ENCODE peak calls at places on chromosomes 4 and X, in four cellular contexts. R, Z, H and S are unnamed samples.

GRCh38 chr4:110099638-110100037 is 98.8 kb downstream of the ELOVL6 start:
- DNase-seq in R (no peak), Z (no peak), H (no peak), S (no peak)

GRCh38 chr4:6032249-6033244 is 14.3 kb upstream of the C4orf50 start:
- DNase-seq in R (no peak), Z (no peak), H (no peak), S (peak; percentile 90)

GRCh38 chrX:111376897-111377601 is 34.9 kb downstream of the DCX start:
- DNase-seq in R (no peak), Z (no peak), H (peak; percentile 11), S (peak; percentile 74)

GRCh38 chrX:36414056-36414455 is 494.5 kb downstream of the CFAP47 start:
- DNase-seq in R (no peak), Z (no peak), H (no peak), S (no peak)

GRCh38 chrX:17828156-17828555 is 32.9 kb downstream of the RAI2 start:
- DNase-seq in R (no peak), Z (no peak), H (no peak), S (no peak)

GRCh38 chr4:140968371-140968770 is 164.9 kb downstream of the RNF150 start:
- DNase-seq in R (no peak), Z (no peak), H (no peak), S (no peak)

GRCh38 chr4:84232311-84233095 is 266.6 kb downstream of the NKX6-1 start:
- DNase-seq in R (no peak), Z (no peak), H (no peak), S (no peak)

GRCh38 chrX:17967888-17968287 is 106.8 kb upstream of the RAI2 start:
- DNase-seq in R (no peak), Z (no peak), H (no peak), S (peak; percentile 92)

GRCh38 chr4:31141141-31141811 is 421.1 kb downstream of the PCDH7 start:
- DNase-seq in R (no peak), Z (no peak), H (no peak), S (no peak)

GRCh38 chrX:135094726-135095125 is 25.6 kb downstream of the ETDB start:
- DNase-seq in R (no peak), Z (no peak), H (no peak), S (no peak)

GRCh38 chr4:143667461-143667860 is 33.0 kb downstream of the FREM3 start:
- DNase-seq in R (no peak), Z (no peak), H (peak; percentile 42), S (no peak)

GRCh38 chrX:69060631-69061408 is 104.4 kb downstream of the PJA1 start:
- DNase-seq in R (peak; percentile 53), Z (no peak), H (peak; percentile 33), S (peak; percentile 34)

GRCh38 chrX:113390531-113390930 is 549.9 kb upstream of the AMOT start:
- DNase-seq in R (no peak), Z (no peak), H (no peak), S (no peak)

GRCh38 chrX:37825225-37825842 is 22.0 kb downstream of the DYNLT3 start:
- DNase-seq in R (peak; percentile 48), Z (no peak), H (peak; percentile 25), S (peak; percentile 64)

GRCh38 chrX:100413231-100413630 is 3.2 kb upstream of the PCDH19 start:
- DNase-seq in R (peak; percentile 59), Z (no peak), H (no peak), S (peak; percentile 85)

GRCh38 chr4:173731257-173731656 is 201.2 kb upstream of the HAND2 start:
- DNase-seq in R (no peak), Z (no peak), H (no peak), S (no peak)

GRCh38 chr4:48954314-48954713 is 31.8 kb upstream of the CWH43 start:
- DNase-seq in R (peak; percentile 42), Z (no peak), H (peak; percentile 18), S (no peak)

GRCh38 chr4:184313710-184314659 is 96.3 kb upstream of the ENPP6 start:
- DNase-seq in R (no peak), Z (no peak), H (no peak), S (no peak)

GRCh38 chr4:141680060-141680459 is 43.7 kb downstream of the IL15 start:
- DNase-seq in R (no peak), Z (no peak), H (no peak), S (no peak)

GRCh38 chrX:72276478-72276953 is 532 bp downstream of the RPS4X start:
- DNase-seq in R (no peak), Z (no peak), H (no peak), S (peak; percentile 43)

GRCh38 chr4:78569291-78569821 is 17.8 kb downstream of the ANXA3 start:
- DNase-seq in R (peak; percentile 81), Z (no peak), H (no peak), S (no peak)